ENCODE peak calls at places on chromosomes 12 and 14, in seven cellular contexts. One of them, this sample, is unnamed.

GRCh38 chr12:18719922-18720321 is 17.9 kb downstream of the PLCZ1 start:
- DNase-seq in naive thymus-derived CD4-positive, alpha-beta T cell: no peak
- DNase-seq in B cell: no peak
- DNase-seq in activated naive CD4-positive, alpha-beta T cell: no peak
- DNase-seq in activated T-cell treated with anti-CD3 and anti-CD28 coated beads, Interleukin-2, amount 50 U/mL, for 72 hours: no peak
- DNase-seq in stimulated activated naive CD8-positive, alpha-beta T cell treated with anti-CD3 and anti-CD28 coated beads, Interleukin-15, amount 100 ng/mL, for 72 hours: no peak
- DNase-seq in smooth muscle cell of the brain vasculature: no peak
- DNase-seq in this sample: no peak

GRCh38 chr12:57592551-57593165 is 1.7 kb downstream of the PIP4K2C start:
- DNase-seq in stimulated activated naive CD8-positive, alpha-beta T cell treated with anti-CD3 and anti-CD28 coated beads, Interleukin-15, amount 100 ng/mL, for 72 hours: no peak
- DNase-seq in activated naive CD4-positive, alpha-beta T cell: no peak
- DNase-seq in B cell: no peak
- DNase-seq in activated T-cell treated with anti-CD3 and anti-CD28 coated beads, Interleukin-2, amount 50 U/mL, for 72 hours: no peak
- DNase-seq in naive thymus-derived CD4-positive, alpha-beta T cell: no peak
- DNase-seq in smooth muscle cell of the brain vasculature: no peak
- DNase-seq in this sample: no peak

GRCh38 chr14:93263416-93263815 is 56.4 kb downstream of the UBR7 start:
- DNase-seq in activated naive CD4-positive, alpha-beta T cell: no peak
- DNase-seq in stimulated activated naive CD8-positive, alpha-beta T cell treated with anti-CD3 and anti-CD28 coated beads, Interleukin-15, amount 100 ng/mL, for 72 hours: no peak
- DNase-seq in activated T-cell treated with anti-CD3 and anti-CD28 coated beads, Interleukin-2, amount 50 U/mL, for 72 hours: no peak
- DNase-seq in smooth muscle cell of the brain vasculature: no peak
- DNase-seq in naive thymus-derived CD4-positive, alpha-beta T cell: no peak
- DNase-seq in B cell: no peak
- DNase-seq in this sample: no peak

GRCh38 chr14:90137807-90138206 is 76.0 kb downstream of the KCNK13 start:
- DNase-seq in activated naive CD4-positive, alpha-beta T cell: no peak
- DNase-seq in naive thymus-derived CD4-positive, alpha-beta T cell: no peak
- DNase-seq in B cell: no peak
- DNase-seq in smooth muscle cell of the brain vasculature: no peak
- DNase-seq in activated T-cell treated with anti-CD3 and anti-CD28 coated beads, Interleukin-2, amount 50 U/mL, for 72 hours: no peak
- DNase-seq in stimulated activated naive CD8-positive, alpha-beta T cell treated with anti-CD3 and anti-CD28 coated beads, Interleukin-15, amount 100 ng/mL, for 72 hours: no peak
- DNase-seq in this sample: no peak

GRCh38 chr12:49543221-49543913 is 4.5 kb downstream of the KCNH3 start:
- DNase-seq in B cell: no peak
- DNase-seq in activated naive CD4-positive, alpha-beta T cell: no peak
- DNase-seq in naive thymus-derived CD4-positive, alpha-beta T cell: no peak
- DNase-seq in smooth muscle cell of the brain vasculature: no peak
- DNase-seq in activated T-cell treated with anti-CD3 and anti-CD28 coated beads, Interleukin-2, amount 50 U/mL, for 72 hours: no peak
- DNase-seq in stimulated activated naive CD8-positive, alpha-beta T cell treated with anti-CD3 and anti-CD28 coated beads, Interleukin-15, amount 100 ng/mL, for 72 hours: no peak
- DNase-seq in this sample: no peak

GRCh38 chr12:19369691-19370148 is 69.6 kb upstream of the AEBP2 start:
- DNase-seq in activated T-cell treated with anti-CD3 and anti-CD28 coated beads, Interleukin-2, amount 50 U/mL, for 72 hours: no peak
- DNase-seq in naive thymus-derived CD4-positive, alpha-beta T cell: no peak
- DNase-seq in smooth muscle cell of the brain vasculature: no peak
- DNase-seq in activated naive CD4-positive, alpha-beta T cell: no peak
- DNase-seq in B cell: no peak
- DNase-seq in stimulated activated naive CD8-positive, alpha-beta T cell treated with anti-CD3 and anti-CD28 coated beads, Interleukin-15, amount 100 ng/mL, for 72 hours: no peak
- DNase-seq in this sample: no peak

GRCh38 chr12:129900306-129900705 is 3.5 kb downstream of the TMEM132D start:
- DNase-seq in smooth muscle cell of the brain vasculature: no peak
- DNase-seq in stimulated activated naive CD8-positive, alpha-beta T cell treated with anti-CD3 and anti-CD28 coated beads, Interleukin-15, amount 100 ng/mL, for 72 hours: no peak
- DNase-seq in B cell: no peak
- DNase-seq in activated T-cell treated with anti-CD3 and anti-CD28 coated beads, Interleukin-2, amount 50 U/mL, for 72 hours: no peak
- DNase-seq in activated naive CD4-positive, alpha-beta T cell: no peak
- DNase-seq in naive thymus-derived CD4-positive, alpha-beta T cell: no peak
- DNase-seq in this sample: no peak

GRCh38 chr14:75982724-75983358 is 1.0 kb upstream of the TGFB3 start:
- DNase-seq in activated T-cell treated with anti-CD3 and anti-CD28 coated beads, Interleukin-2, amount 50 U/mL, for 72 hours: no peak
- DNase-seq in B cell: no peak
- DNase-seq in activated naive CD4-positive, alpha-beta T cell: no peak
- DNase-seq in stimulated activated naive CD8-positive, alpha-beta T cell treated with anti-CD3 and anti-CD28 coated beads, Interleukin-15, amount 100 ng/mL, for 72 hours: no peak
- DNase-seq in smooth muscle cell of the brain vasculature: no peak
- DNase-seq in naive thymus-derived CD4-positive, alpha-beta T cell: no peak
- DNase-seq in this sample: no peak

GRCh38 chr14:104445832-104446381 is 133.7 kb upstream of the C14orf180 start:
- DNase-seq in activated naive CD4-positive, alpha-beta T cell: no peak
- DNase-seq in stimulated activated naive CD8-positive, alpha-beta T cell treated with anti-CD3 and anti-CD28 coated beads, Interleukin-15, amount 100 ng/mL, for 72 hours: no peak
- DNase-seq in B cell: no peak
- DNase-seq in activated T-cell treated with anti-CD3 and anti-CD28 coated beads, Interleukin-2, amount 50 U/mL, for 72 hours: no peak
- DNase-seq in smooth muscle cell of the brain vasculature: no peak
- DNase-seq in naive thymus-derived CD4-positive, alpha-beta T cell: no peak
- DNase-seq in this sample: no peak

GRCh38 chr12:67517181-67517887 is 131.2 kb upstream of the DYRK2 start:
- DNase-seq in activated T-cell treated with anti-CD3 and anti-CD28 coated beads, Interleukin-2, amount 50 U/mL, for 72 hours: no peak
- DNase-seq in activated naive CD4-positive, alpha-beta T cell: no peak
- DNase-seq in B cell: no peak
- DNase-seq in stimulated activated naive CD8-positive, alpha-beta T cell treated with anti-CD3 and anti-CD28 coated beads, Interleukin-15, amount 100 ng/mL, for 72 hours: no peak
- DNase-seq in smooth muscle cell of the brain vasculature: no peak
- DNase-seq in naive thymus-derived CD4-positive, alpha-beta T cell: no peak
- DNase-seq in this sample: peak

GRCh38 chr14:86057018-86057667 is 527.2 kb downstream of the FLRT2 start:
- DNase-seq in smooth muscle cell of the brain vasculature: no peak
- DNase-seq in activated T-cell treated with anti-CD3 and anti-CD28 coated beads, Interleukin-2, amount 50 U/mL, for 72 hours: peak
- DNase-seq in B cell: no peak
- DNase-seq in stimulated activated naive CD8-positive, alpha-beta T cell treated with anti-CD3 and anti-CD28 coated beads, Interleukin-15, amount 100 ng/mL, for 72 hours: peak
- DNase-seq in naive thymus-derived CD4-positive, alpha-beta T cell: peak
- DNase-seq in activated naive CD4-positive, alpha-beta T cell: no peak
- DNase-seq in this sample: peak

GRCh38 chr12:92553389-92553788 is 149.4 kb upstream of the PLEKHG7 start:
- DNase-seq in stimulated activated naive CD8-positive, alpha-beta T cell treated with anti-CD3 and anti-CD28 coated beads, Interleukin-15, amount 100 ng/mL, for 72 hours: no peak
- DNase-seq in naive thymus-derived CD4-positive, alpha-beta T cell: no peak
- DNase-seq in activated T-cell treated with anti-CD3 and anti-CD28 coated beads, Interleukin-2, amount 50 U/mL, for 72 hours: no peak
- DNase-seq in B cell: no peak
- DNase-seq in smooth muscle cell of the brain vasculature: no peak
- DNase-seq in activated naive CD4-positive, alpha-beta T cell: no peak
- DNase-seq in this sample: peak

GRCh38 chr14:51676549-51676948 is 24.8 kb downstream of the FRMD6 start:
- DNase-seq in smooth muscle cell of the brain vasculature: no peak
- DNase-seq in naive thymus-derived CD4-positive, alpha-beta T cell: no peak
- DNase-seq in B cell: no peak
- DNase-seq in stimulated activated naive CD8-positive, alpha-beta T cell treated with anti-CD3 and anti-CD28 coated beads, Interleukin-15, amount 100 ng/mL, for 72 hours: no peak
- DNase-seq in activated naive CD4-positive, alpha-beta T cell: no peak
- DNase-seq in activated T-cell treated with anti-CD3 and anti-CD28 coated beads, Interleukin-2, amount 50 U/mL, for 72 hours: no peak
- DNase-seq in this sample: peak

GRCh38 chr14:20820063-20820904 is 17.6 kb upstream of the RNASE1 start:
- DNase-seq in activated naive CD4-positive, alpha-beta T cell: no peak
- DNase-seq in B cell: no peak
- DNase-seq in activated T-cell treated with anti-CD3 and anti-CD28 coated beads, Interleukin-2, amount 50 U/mL, for 72 hours: no peak
- DNase-seq in naive thymus-derived CD4-positive, alpha-beta T cell: no peak
- DNase-seq in smooth muscle cell of the brain vasculature: no peak
- DNase-seq in stimulated activated naive CD8-positive, alpha-beta T cell treated with anti-CD3 and anti-CD28 coated beads, Interleukin-15, amount 100 ng/mL, for 72 hours: no peak
- DNase-seq in this sample: no peak

This sample was measured in kidney glomerular epithelial cell.